ENCODE peak calls at places on chromosomes 6 and 20, in eight cellular contexts. Y is astrocyte of the spinal cord, Q is fibroblast of mammary gland, V is testis, G is endodermal cell, K is PC-9, A is BJ, B is A549. Z is an unnamed sample.

GRCh38 chr6:37557645-37558114 is 58.0 kb upstream of the CCDC167 start:
- DNase-seq in Y (no peak), Q (no peak), V (no peak), G (no peak), K (no peak), A (no peak), B (no peak), Z (peak)

GRCh38 chr6:47133230-47134000 is 91.3 kb upstream of the ADGRF1 start:
- DNase-seq in Y (no peak), Q (no peak), V (no peak), G (no peak), K (no peak), A (no peak), B (no peak), Z (no peak)

GRCh38 chr6:135871296-135871695 is 19.8 kb downstream of the PDE7B start:
- DNase-seq in Y (peak), Q (peak), V (no peak), G (no peak), K (no peak), A (no peak), B (no peak), Z (no peak)

GRCh38 chr6:136103101-136103688 is 146.9 kb downstream of the MTFR2 start:
- DNase-seq in Y (no peak), Q (peak), V (no peak), G (no peak), K (no peak), A (no peak), B (no peak), Z (no peak)

GRCh38 chr20:43955244-43956191 is 40.9 kb downstream of the TOX2 start:
- DNase-seq in Y (peak), Q (peak), V (no peak), G (peak), K (peak), A (peak), B (peak), Z (no peak)

GRCh38 chr20:53260168-53260567 is 288.0 kb downstream of the TSHZ2 start:
- DNase-seq in Y (no peak), Q (no peak), V (no peak), G (no peak), K (no peak), A (no peak), B (no peak), Z (no peak)

GRCh38 chr6:48664850-48665249 is 553.9 kb upstream of the PTCHD4 start:
- DNase-seq in Y (peak), Q (peak), V (no peak), G (no peak), K (no peak), A (peak), B (no peak), Z (no peak)

GRCh38 chr6:89662659-89663223 is 24.2 kb upstream of the LYRM2 start:
- DNase-seq in Y (no peak), Q (no peak), V (no peak), G (no peak), K (no peak), A (no peak), B (no peak), Z (no peak)

GRCh38 chr6:21131406-21131805 is 462.1 kb upstream of the SOX4 start:
- DNase-seq in Y (no peak), Q (no peak), V (no peak), G (no peak), K (no peak), A (no peak), B (no peak), Z (no peak)

GRCh38 chr6:6313012-6313411 is 7.5 kb downstream of the F13A1 start:
- DNase-seq in Y (no peak), Q (no peak), V (no peak), G (no peak), K (no peak), A (no peak), B (no peak), Z (no peak)

GRCh38 chr20:33926425-33926824 is 67.3 kb upstream of the RALY start:
- DNase-seq in Y (no peak), Q (no peak), V (no peak), G (no peak), K (no peak), A (no peak), B (no peak), Z (no peak)

GRCh38 chr6:136226027-136226673 is 24.0 kb downstream of the MTFR2 start:
- DNase-seq in Y (peak), Q (peak), V (peak), G (peak), K (peak), A (no peak), B (peak), Z (no peak)

GRCh38 chr20:58907481-58908137 is 55.1 kb downstream of the GNAS start:
- DNase-seq in Y (peak), Q (peak), V (peak), G (no peak), K (peak), A (peak), B (no peak), Z (no peak)

GRCh38 chr20:63074182-63074581 is 67.4 kb upstream of the BHLHE23 start:
- DNase-seq in Y (no peak), Q (no peak), V (no peak), G (no peak), K (no peak), A (no peak), B (no peak), Z (no peak)

GRCh38 chr6:70110128-70111022 is 192.5 kb downstream of the COL9A1 start:
- DNase-seq in Y (peak), Q (peak), V (no peak), G (no peak), K (no peak), A (peak), B (no peak), Z (no peak)

GRCh38 chr6:46989384-46989783 is 52.7 kb downstream of the ADGRF1 start:
- DNase-seq in Y (no peak), Q (no peak), V (peak), G (no peak), K (no peak), A (no peak), B (no peak), Z (no peak)

GRCh38 chr20:33392016-33392415 is 9.3 kb downstream of the CDK5RAP1 start:
- DNase-seq in Y (peak), Q (peak), V (peak), G (no peak), K (no peak), A (peak), B (no peak), Z (peak)

GRCh38 chr20:53270792-53271375 is 298.7 kb downstream of the TSHZ2 start:
- DNase-seq in Y (no peak), Q (no peak), V (no peak), G (no peak), K (no peak), A (no peak), B (no peak), Z (no peak)

GRCh38 chr20:14950633-14951032 is 613.2 kb upstream of the FLRT3 start:
- DNase-seq in Y (no peak), Q (no peak), V (no peak), G (no peak), K (no peak), A (no peak), B (no peak), Z (no peak)

GRCh38 chr6:40815731-40816130 is 223.3 kb downstream of the UNC5CL start:
- DNase-seq in Y (no peak), Q (no peak), V (no peak), G (peak), K (no peak), A (no peak), B (no peak), Z (no peak)

GRCh38 chr20:57023997-57024396 is 242.4 kb downstream of the BMP7 start:
- DNase-seq in Y (no peak), Q (no peak), V (peak), G (no peak), K (no peak), A (no peak), B (no peak), Z (no peak)

GRCh38 chr20:1417273-1417672 is 24.4 kb upstream of the FKBP1A start:
- DNase-seq in Y (peak), Q (peak), V (no peak), G (no peak), K (peak), A (no peak), B (no peak), Z (no peak)

GRCh38 chr6:41182069-41183034 is 18.6 kb downstream of the TREML2 start:
- DNase-seq in Y (peak), Q (peak), V (peak), G (peak), K (peak), A (no peak), B (peak), Z (no peak)

GRCh38 chr6:107419747-107420146 is 39.6 kb downstream of the PDSS2 start:
- DNase-seq in Y (peak), Q (peak), V (no peak), G (no peak), K (no peak), A (no peak), B (no peak), Z (no peak)

GRCh38 chr6:1770435-1770843 is 160.7 kb downstream of the FOXC1 start:
- DNase-seq in Y (peak), Q (no peak), V (no peak), G (no peak), K (no peak), A (no peak), B (no peak), Z (no peak)

GRCh38 chr20:21235346-21235712 is 67.8 kb upstream of the XRN2 start:
- DNase-seq in Y (no peak), Q (no peak), V (no peak), G (no peak), K (no peak), A (no peak), B (no peak), Z (no peak)

GRCh38 chr6:89369009-89369408 is 16.5 kb upstream of the UBE2J1 start:
- DNase-seq in Y (peak), Q (peak), V (peak), G (peak), K (peak), A (no peak), B (no peak), Z (no peak)

GRCh38 chr6:24332306-24332705 is 25.6 kb downstream of the DCDC2 start:
- DNase-seq in Y (peak), Q (no peak), V (no peak), G (no peak), K (peak), A (no peak), B (no peak), Z (no peak)

GRCh38 chr20:36008461-36009035 is 40.2 kb downstream of the CNBD2 start:
- DNase-seq in Y (no peak), Q (no peak), V (peak), G (no peak), K (no peak), A (no peak), B (no peak), Z (no peak)

GRCh38 chr6:30149234-30149633 is 11.8 kb downstream of the TRIM10 start:
- DNase-seq in Y (no peak), Q (no peak), V (no peak), G (no peak), K (no peak), A (no peak), B (no peak), Z (no peak)

GRCh38 chr6:55327169-55327568 is at the start of gene GFRAL:
- DNase-seq in Y (no peak), Q (no peak), V (no peak), G (no peak), K (no peak), A (no peak), B (no peak), Z (no peak)
- TF ChIP-seq CTCF in Y (no peak), Q (no peak), V (no peak), G (no peak), K (no peak), A (no peak), B (no peak), Z (no peak)

GRCh38 chr6:153790048-153790447 is 249.0 kb upstream of the OPRM1 start:
- DNase-seq in Y (peak), Q (peak), V (no peak), G (peak), K (peak), A (peak), B (peak), Z (no peak)
- TF ChIP-seq CTCF in Y (peak), Q (peak), V (no peak), G (peak), K (no peak), A (no peak), B (no peak), Z (no peak)

GRCh38 chr20:48948612-48949011 is 27.1 kb downstream of the ARFGEF2 start:
- DNase-seq in Y (no peak), Q (no peak), V (no peak), G (no peak), K (no peak), A (no peak), B (no peak), Z (no peak)
- TF ChIP-seq CTCF in Y (no peak), Q (no peak), V (no peak), G (peak), K (no peak), A (no peak), B (no peak), Z (no peak)

GRCh38 chr6:142047934-142048592 is 84.7 kb upstream of the GJE1 start:
- DNase-seq in Y (no peak), Q (no peak), V (no peak), G (no peak), K (no peak), A (no peak), B (no peak), Z (no peak)

GRCh38 chr6:142051404-142051803 is 81.3 kb upstream of the GJE1 start:
- DNase-seq in Y (no peak), Q (no peak), V (no peak), G (no peak), K (no peak), A (no peak), B (no peak), Z (no peak)

GRCh38 chr6:142048593-142048980 is 84.1 kb upstream of the GJE1 start:
- DNase-seq in Y (no peak), Q (no peak), V (no peak), G (no peak), K (no peak), A (no peak), B (no peak), Z (no peak)

GRCh38 chr6:142045380-142046270 is 87.1 kb upstream of the GJE1 start:
- DNase-seq in Y (peak), Q (peak), V (no peak), G (no peak), K (no peak), A (no peak), B (no peak), Z (no peak)
- TF ChIP-seq CTCF in Y (peak), Q (peak), V (peak), G (no peak), K (peak), A (peak), B (peak), Z (peak)

Z was measured in D721Med.